ENCODE peak calls at places on chromosomes 11 and 22, in four cellular contexts. F is HepG2, V is H1, D is GM12878. M is an unnamed sample.

GRCh38 chr22:42270178-42270511 is 308 bp downstream of the TCF20 start:
- DNase-seq in F (no peak), V (peak), D (no peak), M (no peak)

GRCh38 chr11:120043323-120043945 is 94.5 kb downstream of the TRIM29 start:
- DNase-seq in F (no peak), V (peak), D (no peak), M (no peak)

GRCh38 chr11:73478737-73479347 is 102.6 kb downstream of the RELT start:
- DNase-seq in F (peak), V (no peak), D (no peak), M (no peak)

GRCh38 chr11:85540635-85541034 is 86.5 kb downstream of the DLG2 start:
- DNase-seq in F (no peak), V (no peak), D (no peak), M (no peak)

GRCh38 chr11:68146704-68147474 is 25.7 kb upstream of the CHKA start:
- DNase-seq in F (peak), V (no peak), D (no peak), M (no peak)

GRCh38 chr11:118915941-118916841 is 9.5 kb downstream of the BCL9L start:
- DNase-seq in F (no peak), V (no peak), D (no peak), M (no peak)

GRCh38 chr22:32473388-32473952 is 1.1 kb upstream of the FBXO7 start:
- DNase-seq in F (peak), V (peak), D (peak), M (peak)

GRCh38 chr11:113675565-113675964 is 30.5 kb downstream of the TMPRSS5 start:
- DNase-seq in F (no peak), V (no peak), D (no peak), M (no peak)

GRCh38 chr11:130213979-130214281 is 54.3 kb downstream of the ST14 start:
- DNase-seq in F (no peak), V (no peak), D (no peak), M (no peak)

GRCh38 chr11:65613091-65613928 is 711 bp downstream of the MAP3K11 start:
- DNase-seq in F (no peak), V (no peak), D (no peak), M (peak)

GRCh38 chr11:28657378-28658030 is 549.3 kb downstream of the METTL15 start:
- DNase-seq in F (no peak), V (no peak), D (no peak), M (no peak)

GRCh38 chr11:130066338-130066737 is 3.4 kb upstream of the APLP2 start:
- DNase-seq in F (no peak), V (no peak), D (no peak), M (no peak)

GRCh38 chr22:36204001-36204640 is 2.5 kb upstream of the APOL4 start:
- DNase-seq in F (no peak), V (no peak), D (no peak), M (no peak)

GRCh38 chr11:72833792-72834501 is 19.7 kb downstream of the ATG16L2 start:
- DNase-seq in F (no peak), V (no peak), D (no peak), M (no peak)

GRCh38 chr22:24433868-24434471 is 6.6 kb downstream of the ADORA2A start:
- DNase-seq in F (no peak), V (no peak), D (peak), M (peak)

GRCh38 chr11:61815790-61816735 is 740 bp downstream of the FADS1 start:
- DNase-seq in F (peak), V (peak), D (no peak), M (peak)
- TF ChIP-seq POLR2AphosphoS5 in F (peak), V (peak), D (peak), M (no peak)

GRCh38 chr11:62140302-62141110 is 16.7 kb downstream of the INCENP start:
- DNase-seq in F (no peak), V (no peak), D (no peak), M (no peak)
- TF ChIP-seq TAF1 in F (no peak), V (no peak), D (no peak), M (no peak)

DNA sequence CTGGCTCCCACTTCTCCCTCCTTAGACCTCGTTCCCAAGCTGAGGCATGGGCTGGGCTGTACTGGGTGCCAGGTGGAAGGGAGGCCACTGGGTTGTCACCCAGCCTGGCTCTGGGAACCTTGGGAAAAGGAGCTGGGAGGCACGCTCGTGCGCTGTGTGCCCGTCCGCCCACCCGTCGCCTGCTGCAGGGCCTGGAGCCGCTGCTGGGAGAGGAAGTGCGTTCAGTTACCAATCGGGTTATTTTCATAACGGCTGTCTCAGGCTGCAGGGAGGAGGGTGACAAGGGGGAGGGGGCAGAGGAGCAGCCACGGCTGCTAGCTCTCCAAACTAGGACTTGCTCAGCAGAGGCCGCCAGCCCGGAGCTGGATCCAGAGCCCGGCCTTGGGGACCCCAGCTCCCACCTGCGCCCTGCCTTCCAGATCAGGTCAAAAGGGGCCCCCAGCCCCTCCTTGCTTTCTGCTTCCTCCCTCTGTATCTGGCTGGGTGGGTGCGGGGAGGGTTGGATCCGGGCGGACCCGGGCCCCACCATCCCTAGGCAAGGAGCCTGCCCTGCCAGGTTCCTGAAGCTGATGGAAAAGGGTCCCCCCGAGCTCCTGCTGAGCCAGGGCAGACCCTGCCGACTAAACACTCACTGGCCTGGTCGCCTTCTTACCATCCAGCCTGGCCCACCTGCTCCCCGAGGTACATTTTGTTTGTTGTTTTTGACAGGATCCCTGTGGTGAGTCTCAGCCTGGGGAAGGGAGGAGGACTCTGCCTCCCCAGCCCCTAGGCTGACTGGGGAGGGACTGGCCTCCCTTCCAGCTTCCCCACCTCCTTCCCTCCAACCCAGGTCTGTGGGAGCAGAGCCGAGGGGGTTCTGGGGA is 14.3 kb downstream of the DGKZ start:
- DNase-seq in F (no peak), V (no peak), D (peak), M (peak)
- TF ChIP-seq POLR2AphosphoS5 in F (no peak), V (no peak), D (peak), M (peak)

GRCh38 chr11:76169473-76169881 is 36.8 kb downstream of the WNT11 start:
- DNase-seq in F (no peak), V (no peak), D (peak), M (no peak)
- TF ChIP-seq TAF1 in F (no peak), V (no peak), D (no peak), M (no peak)

DNA sequence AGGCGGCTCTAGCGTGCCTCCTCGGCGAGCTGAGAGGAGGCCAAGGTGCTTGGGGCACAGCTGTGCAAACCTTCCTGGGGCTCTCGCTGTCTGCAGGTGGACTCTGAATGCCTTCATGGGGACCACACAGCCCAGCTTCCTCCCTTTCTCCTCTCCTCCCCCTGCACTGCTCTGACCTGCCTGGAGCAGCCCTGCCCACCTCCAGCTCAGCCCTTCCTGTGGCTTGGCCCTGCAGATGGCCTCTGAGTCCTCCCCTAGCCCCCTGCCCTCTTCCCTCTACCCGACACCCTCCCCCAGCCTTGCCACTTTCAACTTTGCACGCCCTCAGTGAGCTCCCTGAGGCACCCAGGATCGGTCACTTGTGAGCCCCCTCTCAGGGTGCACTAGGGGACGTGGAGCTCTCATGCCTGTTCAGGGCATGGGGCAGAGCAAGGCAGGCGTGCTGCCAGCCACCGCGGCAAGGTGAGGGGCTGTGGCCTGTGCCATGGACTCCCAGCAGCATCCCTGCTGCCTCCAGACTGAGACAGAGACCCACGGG is 31.4 kb downstream of the PPM1F start:
- DNase-seq in F (no peak), V (no peak), D (no peak), M (no peak)
- TF ChIP-seq POLR2AphosphoS5 in F (no peak), V (no peak), D (no peak), M (no peak)

DNA sequence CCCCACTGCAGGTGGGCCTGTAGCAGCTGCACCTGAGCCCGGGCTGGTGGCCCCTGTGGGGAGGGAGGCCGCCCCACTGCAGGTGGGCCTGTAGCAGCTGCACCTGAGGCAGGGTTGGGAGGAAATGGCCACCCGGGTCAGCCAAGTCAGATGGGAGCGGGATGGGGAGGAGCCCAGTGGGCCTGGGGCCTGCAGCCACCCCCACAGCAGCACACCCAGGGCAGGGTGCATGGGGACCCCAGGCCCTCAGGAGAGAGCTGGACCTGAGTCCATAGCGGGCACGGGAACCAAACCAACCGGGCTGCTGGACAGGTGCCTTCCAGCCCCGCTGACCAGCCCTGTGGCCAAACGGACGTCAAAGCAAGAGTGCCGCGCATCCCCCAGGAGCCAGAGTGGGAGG is 61.7 kb downstream of the BRD1 start:
- DNase-seq in F (no peak), V (peak), D (no peak), M (no peak)
- TF ChIP-seq TAF1 in F (no peak), V (no peak), D (no peak), M (no peak)

DNA sequence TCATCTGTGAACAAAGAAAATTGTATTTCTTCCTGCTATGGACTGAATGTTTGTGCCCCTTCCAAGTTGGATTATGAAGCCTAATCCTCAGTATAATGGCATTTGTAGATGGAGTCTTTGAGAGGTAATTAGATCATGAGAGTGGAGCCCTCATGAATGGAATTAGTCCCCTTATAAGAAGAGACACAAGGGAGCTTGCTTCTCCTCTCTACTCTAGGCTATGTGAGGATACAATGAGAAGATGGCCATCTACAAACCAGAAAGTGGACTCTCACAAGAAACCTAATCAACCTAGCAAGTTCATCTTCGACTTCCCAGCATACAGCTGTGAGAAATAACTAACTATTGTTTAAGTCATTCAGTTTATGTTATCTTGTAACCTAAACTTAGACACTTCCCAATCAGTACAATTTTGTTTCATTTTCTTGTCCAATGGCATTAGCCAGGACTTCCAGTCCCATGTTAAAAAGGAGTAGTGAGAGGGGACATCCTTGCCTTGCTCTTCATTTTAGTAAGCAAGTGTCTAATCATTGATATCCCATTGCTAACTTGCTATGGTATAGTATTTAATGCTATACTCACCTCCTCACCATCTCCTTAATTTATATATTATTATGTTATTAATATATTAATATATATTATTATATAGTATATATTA is 45.7 kb downstream of the PDGFD start:
- DNase-seq in F (no peak), V (no peak), D (no peak), M (no peak)
- TF ChIP-seq POLR2AphosphoS5 in F (no peak), V (no peak), D (no peak), M (no peak)

GRCh38 chr11:79266391-79266790 is 174.4 kb downstream of the TENM4 start:
- DNase-seq in F (no peak), V (no peak), D (no peak), M (no peak)
- TF ChIP-seq TAF1 in F (no peak), V (no peak), D (no peak), M (no peak)

DNA sequence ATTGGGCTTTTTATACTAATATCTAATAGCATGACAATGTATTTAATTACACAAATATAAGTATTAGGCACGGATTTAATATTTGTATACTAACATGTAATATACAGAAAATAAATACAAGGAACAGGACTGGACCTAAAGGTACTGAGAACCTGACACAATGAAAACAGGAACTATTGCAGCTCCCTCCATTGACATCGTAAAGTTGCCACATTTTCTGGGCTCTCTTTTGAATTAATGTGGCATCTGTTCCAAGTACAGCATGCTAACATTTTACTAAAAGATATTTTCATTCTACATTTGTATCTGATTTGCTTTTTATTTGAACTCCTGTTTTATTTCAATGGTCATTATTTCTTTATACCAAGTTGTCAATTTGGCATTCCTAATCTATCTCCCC is 15.4 kb downstream of the PHF21A start:
- DNase-seq in F (no peak), V (no peak), D (no peak), M (no peak)
- TF ChIP-seq POLR2AphosphoS5 in F (no peak), V (no peak), D (no peak), M (no peak)